ENCODE peak calls at places on chromosome 15, in five cellular contexts. Q is endodermal cell; B is transverse colon; A is stimulated activated CD4-positive, alpha-beta T cell treated with anti-CD3 and anti-CD28 coated beads, Interleukin-2, amount 100 ng/mL, for 48 hours; T is activated CD8-positive, alpha-beta T cell treated with anti-CD3 and anti-CD28 coated beads, Interleukin-2, amount 10 ng/mL, durations not matched to agents 7 days and 5 days. K is an unnamed sample.

GRCh38 chr15:71480566-71480965 is 329.8 kb upstream of the NR2E3 start:
- DNase-seq in Q (no peak), B (no peak), A (no peak), T (no peak), K (no peak)

GRCh38 chr15:68795298-68795848 is 25.3 kb downstream of the ANP32A start:
- DNase-seq in Q (peak), B (peak), A (peak), T (peak), K (peak)

GRCh38 chr15:78709263-78709882 is 68.4 kb upstream of the CHRNB4 start:
- DNase-seq in Q (peak), B (peak), A (peak), T (peak), K (peak)

GRCh38 chr15:63986751-63987341 is 59.4 kb downstream of the DAPK2 start:
- DNase-seq in Q (no peak), B (peak), A (no peak), T (no peak), K (no peak)

GRCh38 chr15:70376929-70377691 is 279.4 kb upstream of the TLE3 start:
- DNase-seq in Q (peak), B (peak), A (no peak), T (peak), K (no peak)

GRCh38 chr15:76116138-76116885 is 56.5 kb downstream of the TMEM266 start:
- DNase-seq in Q (peak), B (no peak), A (no peak), T (no peak), K (no peak)

GRCh38 chr15:60635507-60636352 is 156.8 kb upstream of the ICE2 start:
- DNase-seq in Q (no peak), B (no peak), A (no peak), T (no peak), K (no peak)

GRCh38 chr15:75809986-75810750 is 33.1 kb upstream of the UBE2Q2 start:
- DNase-seq in Q (peak), B (peak), A (peak), T (peak), K (no peak)

GRCh38 chr15:27353837-27354236 is 382.9 kb downstream of the GABRG3 start:
- DNase-seq in Q (no peak), B (no peak), A (no peak), T (no peak), K (no peak)

GRCh38 chr15:63930034-63930433 is 96.3 kb upstream of the HERC1 start:
- DNase-seq in Q (peak), B (peak), A (no peak), T (no peak), K (no peak)

GRCh38 chr15:61169904-61170695 is 59.0 kb downstream of the RORA start:
- DNase-seq in Q (peak), B (no peak), A (no peak), T (peak), K (no peak)

GRCh38 chr15:82540055-82540983 is at the start of gene RPS17:
- DNase-seq in Q (peak), B (peak), A (peak), T (peak), K (peak)

GRCh38 chr15:49024840-49025239 is 21.4 kb downstream of the SECISBP2L start:
- DNase-seq in Q (no peak), B (no peak), A (no peak), T (no peak), K (no peak)

GRCh38 chr15:64642875-64643274 is 132.5 kb downstream of the RBPMS2 start:
- DNase-seq in Q (no peak), B (no peak), A (no peak), T (no peak), K (no peak)

GRCh38 chr15:90864507-90864906 is 3.9 kb upstream of the FURIN start:
- DNase-seq in Q (peak), B (no peak), A (no peak), T (no peak), K (no peak)

GRCh38 chr15:89822030-89822429 is 7.4 kb upstream of the ANPEP start:
- DNase-seq in Q (no peak), B (no peak), A (no peak), T (no peak), K (no peak)

GRCh38 chr15:65666257-65666656 is 44.5 kb downstream of the SLC24A1 start:
- DNase-seq in Q (no peak), B (no peak), A (no peak), T (no peak), K (no peak)

GRCh38 chr15:50907866-50908208 is 646 bp upstream of the AP4E1 start:
- DNase-seq in Q (peak), B (peak), A (peak), T (peak), K (no peak)

GRCh38 chr15:79897380-79897678 is 515 bp upstream of the MTHFS start:
- DNase-seq in Q (no peak), B (no peak), A (no peak), T (no peak), K (no peak)

GRCh38 chr15:39539466-39539865 is 41.4 kb upstream of the THBS1 start:
- DNase-seq in Q (no peak), B (no peak), A (no peak), T (no peak), K (no peak)

GRCh38 chr15:100919481-100920405 is 586 bp downstream of the LRRK1 start:
- DNase-seq in Q (peak), B (peak), A (peak), T (peak), K (no peak)

GRCh38 chr15:76979331-76979925 is 15.5 kb upstream of the PSTPIP1 start:
- DNase-seq in Q (peak), B (no peak), A (no peak), T (no peak), K (no peak)

GRCh38 chr15:84991313-84991712 is 9.7 kb downstream of the PDE8A start:
- DNase-seq in Q (no peak), B (no peak), A (no peak), T (no peak), K (no peak)

GRCh38 chr15:33370225-33371020 is 59.7 kb downstream of the RYR3 start:
- DNase-seq in Q (no peak), B (no peak), A (no peak), T (no peak), K (no peak)

GRCh38 chr15:44066211-44066827 is 128.8 kb downstream of the FRMD5 start:
- DNase-seq in Q (peak), B (peak), A (peak), T (peak), K (peak)

GRCh38 chr15:73530649-73531048 is 87.7 kb downstream of the REC114 start:
- DNase-seq in Q (no peak), B (no peak), A (no peak), T (no peak), K (no peak)

GRCh38 chr15:29570931-29571727 is 251.1 kb downstream of the TJP1 start:
- DNase-seq in Q (peak), B (peak), A (no peak), T (no peak), K (peak)

GRCh38 chr15:68812596-68813548 is 7.8 kb downstream of the ANP32A start:
- DNase-seq in Q (no peak), B (peak), A (no peak), T (no peak), K (no peak)

GRCh38 chr15:70062321-70062956 is 35.3 kb downstream of the TLE3 start:
- DNase-seq in Q (no peak), B (peak), A (no peak), T (no peak), K (peak)

GRCh38 chr15:66879968-66880367 is 177.9 kb downstream of the SMAD6 start:
- DNase-seq in Q (peak), B (no peak), A (no peak), T (peak), K (no peak)

GRCh38 chr15:81209635-81210034 is 13.0 kb downstream of the IL16 start:
- DNase-seq in Q (no peak), B (no peak), A (no peak), T (no peak), K (no peak)

GRCh38 chr15:99100245-99101173 is 4.4 kb upstream of the SYNM start:
- DNase-seq in Q (peak), B (peak), A (peak), T (peak), K (peak)

GRCh38 chr15:33149919-33150318 is 44.6 kb downstream of the FMN1 start:
- DNase-seq in Q (no peak), B (no peak), A (no peak), T (no peak), K (no peak)

K was measured in neural crest cell.